ENCODE peak calls at places on chromosomes 6 and 20, in nine cellular contexts. One of them, this sample, is unnamed.

GRCh38 chr20:56570832-56571231 is 37.8 kb downstream of the FAM209B start:
- DNase-seq in uterus: no peak
- DNase-seq in cardiac fibroblast: no peak
- DNase-seq in ovary: no peak
- DNase-seq in left lung: no peak
- DNase-seq in astrocyte of the spinal cord: no peak
- DNase-seq in brain microvascular endothelial cell: no peak
- DNase-seq in endodermal cell: no peak
- DNase-seq in left ventricle myocardium inferior: no peak
- DNase-seq in this sample: no peak

GRCh38 chr20:13535627-13536026 is 103.1 kb downstream of the TASP1 start:
- DNase-seq in uterus: no peak
- DNase-seq in cardiac fibroblast: no peak
- DNase-seq in ovary: no peak
- DNase-seq in left lung: no peak
- DNase-seq in astrocyte of the spinal cord: no peak
- DNase-seq in brain microvascular endothelial cell: no peak
- DNase-seq in endodermal cell: no peak
- DNase-seq in left ventricle myocardium inferior: no peak
- DNase-seq in this sample: no peak

GRCh38 chr6:16929814-16930213 is 168.6 kb upstream of the ATXN1 start:
- DNase-seq in uterus: no peak
- DNase-seq in cardiac fibroblast: peak; percentile 77
- DNase-seq in ovary: no peak
- DNase-seq in left lung: no peak
- DNase-seq in astrocyte of the spinal cord: peak; percentile 97
- DNase-seq in brain microvascular endothelial cell: peak; percentile 53
- DNase-seq in endodermal cell: no peak
- DNase-seq in left ventricle myocardium inferior: no peak
- DNase-seq in this sample: no peak

GRCh38 chr20:41046716-41047115 is 18.1 kb downstream of the TOP1 start:
- DNase-seq in uterus: no peak
- DNase-seq in cardiac fibroblast: peak; percentile 50
- DNase-seq in ovary: no peak
- DNase-seq in left lung: no peak
- DNase-seq in astrocyte of the spinal cord: peak; percentile 53
- DNase-seq in brain microvascular endothelial cell: no peak
- DNase-seq in endodermal cell: no peak
- DNase-seq in left ventricle myocardium inferior: no peak
- DNase-seq in this sample: no peak

GRCh38 chr6:108115598-108116058 is 41.1 kb upstream of the OSTM1 start:
- DNase-seq in uterus: no peak
- DNase-seq in cardiac fibroblast: peak; percentile 55
- DNase-seq in ovary: no peak
- DNase-seq in left lung: peak; percentile 49
- DNase-seq in astrocyte of the spinal cord: no peak
- DNase-seq in brain microvascular endothelial cell: no peak
- DNase-seq in endodermal cell: peak; percentile 89
- DNase-seq in left ventricle myocardium inferior: peak; percentile 25
- DNase-seq in this sample: no peak

GRCh38 chr6:156779206-156780116 is 2.3 kb downstream of the ARID1B start:
- DNase-seq in uterus: peak; percentile 57
- DNase-seq in cardiac fibroblast: peak; percentile 33
- DNase-seq in ovary: peak; percentile 48
- DNase-seq in left lung: peak; percentile 48
- DNase-seq in astrocyte of the spinal cord: no peak
- DNase-seq in brain microvascular endothelial cell: no peak
- DNase-seq in endodermal cell: peak; percentile 75
- DNase-seq in left ventricle myocardium inferior: peak; percentile 64
- DNase-seq in this sample: no peak

GRCh38 chr20:36604952-36605308 is 649 bp upstream of the RAB5IF start:
- DNase-seq in uterus: peak; percentile 37
- DNase-seq in cardiac fibroblast: no peak
- DNase-seq in ovary: peak; percentile 27
- DNase-seq in left lung: peak; percentile 62
- DNase-seq in astrocyte of the spinal cord: no peak
- DNase-seq in brain microvascular endothelial cell: no peak
- DNase-seq in endodermal cell: no peak
- DNase-seq in left ventricle myocardium inferior: peak; percentile 19
- DNase-seq in this sample: peak; percentile 79

GRCh38 chr6:169289671-169290408 is 36.2 kb upstream of the THBS2 start:
- DNase-seq in uterus: peak; percentile 71
- DNase-seq in cardiac fibroblast: peak; percentile 64
- DNase-seq in ovary: no peak
- DNase-seq in left lung: peak; percentile 62
- DNase-seq in astrocyte of the spinal cord: peak; percentile 81
- DNase-seq in brain microvascular endothelial cell: peak; percentile 36
- DNase-seq in endodermal cell: no peak
- DNase-seq in left ventricle myocardium inferior: peak; percentile 45
- DNase-seq in this sample: no peak

GRCh38 chr20:11174861-11175260 is 501.1 kb upstream of the JAG1 start:
- DNase-seq in uterus: no peak
- DNase-seq in cardiac fibroblast: no peak
- DNase-seq in ovary: no peak
- DNase-seq in left lung: no peak
- DNase-seq in astrocyte of the spinal cord: no peak
- DNase-seq in brain microvascular endothelial cell: no peak
- DNase-seq in endodermal cell: no peak
- DNase-seq in left ventricle myocardium inferior: no peak
- DNase-seq in this sample: no peak

GRCh38 chr6:40244684-40245083 is 310.4 kb upstream of the MOCS1 start:
- DNase-seq in uterus: no peak
- DNase-seq in cardiac fibroblast: no peak
- DNase-seq in ovary: no peak
- DNase-seq in left lung: no peak
- DNase-seq in astrocyte of the spinal cord: no peak
- DNase-seq in brain microvascular endothelial cell: no peak
- DNase-seq in endodermal cell: no peak
- DNase-seq in left ventricle myocardium inferior: no peak
- DNase-seq in this sample: no peak

GRCh38 chr6:167452338-167453081 is 127.6 kb downstream of the TTLL2 start:
- DNase-seq in uterus: no peak
- DNase-seq in cardiac fibroblast: no peak
- DNase-seq in ovary: no peak
- DNase-seq in left lung: no peak
- DNase-seq in astrocyte of the spinal cord: no peak
- DNase-seq in brain microvascular endothelial cell: no peak
- DNase-seq in endodermal cell: no peak
- DNase-seq in left ventricle myocardium inferior: no peak
- DNase-seq in this sample: no peak

GRCh38 chr20:44746367-44747165 is 901 bp downstream of the KCNK15 start:
- DNase-seq in uterus: no peak
- DNase-seq in cardiac fibroblast: no peak
- DNase-seq in ovary: no peak
- DNase-seq in left lung: no peak
- DNase-seq in astrocyte of the spinal cord: no peak
- DNase-seq in brain microvascular endothelial cell: no peak
- DNase-seq in endodermal cell: peak; percentile 74
- DNase-seq in left ventricle myocardium inferior: no peak
- DNase-seq in this sample: no peak

GRCh38 chr6:14290448-14291388 is 173.1 kb downstream of the CD83 start:
- DNase-seq in uterus: no peak
- DNase-seq in cardiac fibroblast: no peak
- DNase-seq in ovary: no peak
- DNase-seq in left lung: no peak
- DNase-seq in astrocyte of the spinal cord: no peak
- DNase-seq in brain microvascular endothelial cell: no peak
- DNase-seq in endodermal cell: no peak
- DNase-seq in left ventricle myocardium inferior: no peak
- DNase-seq in this sample: no peak

GRCh38 chr20:53826597-53827291 is 233.1 kb upstream of the ZNF217 start:
- DNase-seq in uterus: no peak
- DNase-seq in cardiac fibroblast: peak; percentile 16
- DNase-seq in ovary: no peak
- DNase-seq in left lung: peak; percentile 65
- DNase-seq in astrocyte of the spinal cord: no peak
- DNase-seq in brain microvascular endothelial cell: no peak
- DNase-seq in endodermal cell: no peak
- DNase-seq in left ventricle myocardium inferior: no peak
- DNase-seq in this sample: no peak

GRCh38 chr6:81075974-81076373 is 676.5 kb downstream of the TENT5A start:
- DNase-seq in uterus: no peak
- DNase-seq in cardiac fibroblast: peak; percentile 24
- DNase-seq in ovary: no peak
- DNase-seq in left lung: no peak
- DNase-seq in astrocyte of the spinal cord: peak; percentile 28
- DNase-seq in brain microvascular endothelial cell: peak; percentile 7
- DNase-seq in endodermal cell: peak; percentile 73
- DNase-seq in left ventricle myocardium inferior: no peak
- DNase-seq in this sample: no peak

GRCh38 chr20:60256811-60257210 is 298.6 kb downstream of the CDH26 start:
- DNase-seq in uterus: no peak
- DNase-seq in cardiac fibroblast: no peak
- DNase-seq in ovary: no peak
- DNase-seq in left lung: no peak
- DNase-seq in astrocyte of the spinal cord: no peak
- DNase-seq in brain microvascular endothelial cell: no peak
- DNase-seq in endodermal cell: peak; percentile 10
- DNase-seq in left ventricle myocardium inferior: no peak
- DNase-seq in this sample: no peak
- H3K4me3 ChIP-seq in uterus: no peak overlapping the region
- H3K4me3 ChIP-seq in cardiac fibroblast: no peak overlapping the region
- H3K4me3 ChIP-seq in ovary: no peak overlapping the region
- H3K4me3 ChIP-seq in left lung: no peak overlapping the region
- H3K4me3 ChIP-seq in astrocyte of the spinal cord: no peak overlapping the region
- H3K4me3 ChIP-seq in brain microvascular endothelial cell: no peak overlapping the region
- H3K4me3 ChIP-seq in endodermal cell: no peak overlapping the region
- H3K4me3 ChIP-seq in left ventricle myocardium inferior: no peak overlapping the region
- H3K4me3 ChIP-seq in this sample: no peak overlapping the region

GRCh38 chr20:48350291-48350988 is 477.4 kb downstream of the PREX1 start:
- DNase-seq in uterus: no peak
- DNase-seq in cardiac fibroblast: no peak
- DNase-seq in ovary: no peak
- DNase-seq in left lung: no peak
- DNase-seq in astrocyte of the spinal cord: no peak
- DNase-seq in brain microvascular endothelial cell: no peak
- DNase-seq in endodermal cell: peak; percentile 89
- DNase-seq in left ventricle myocardium inferior: no peak
- DNase-seq in this sample: no peak
- TF ChIP-seq CTCF in uterus: no peak
- TF ChIP-seq CTCF in cardiac fibroblast: no peak
- TF ChIP-seq CTCF in ovary: no peak
- TF ChIP-seq CTCF in left lung: no peak
- TF ChIP-seq CTCF in astrocyte of the spinal cord: peak; percentile 10
- TF ChIP-seq CTCF in brain microvascular endothelial cell: peak; percentile 27
- TF ChIP-seq CTCF in endodermal cell: peak; percentile 82
- TF ChIP-seq CTCF in left ventricle myocardium inferior: peak; percentile 32
- TF ChIP-seq CTCF in this sample: peak; percentile 69

GRCh38 chr6:45047573-45047972 is 280.6 kb upstream of the RUNX2 start:
- DNase-seq in uterus: no peak
- DNase-seq in cardiac fibroblast: no peak
- DNase-seq in ovary: no peak
- DNase-seq in left lung: no peak
- DNase-seq in astrocyte of the spinal cord: no peak
- DNase-seq in brain microvascular endothelial cell: no peak
- DNase-seq in endodermal cell: no peak
- DNase-seq in left ventricle myocardium inferior: no peak
- DNase-seq in this sample: no peak

GRCh38 chr6:45054610-45055009 is 273.5 kb upstream of the RUNX2 start:
- DNase-seq in uterus: no peak
- DNase-seq in cardiac fibroblast: no peak
- DNase-seq in ovary: no peak
- DNase-seq in left lung: no peak
- DNase-seq in astrocyte of the spinal cord: peak; percentile 52
- DNase-seq in brain microvascular endothelial cell: peak; percentile 42
- DNase-seq in endodermal cell: no peak
- DNase-seq in left ventricle myocardium inferior: no peak
- DNase-seq in this sample: no peak

GRCh38 chr6:45049188-45049843 is 278.8 kb upstream of the RUNX2 start:
- DNase-seq in uterus: no peak
- DNase-seq in cardiac fibroblast: peak; percentile 54
- DNase-seq in ovary: no peak
- DNase-seq in left lung: no peak
- DNase-seq in astrocyte of the spinal cord: no peak
- DNase-seq in brain microvascular endothelial cell: peak; percentile 12
- DNase-seq in endodermal cell: peak; percentile 42
- DNase-seq in left ventricle myocardium inferior: no peak
- DNase-seq in this sample: no peak

GRCh38 chr6:45057711-45058110 is 270.4 kb upstream of the RUNX2 start:
- DNase-seq in uterus: no peak
- DNase-seq in cardiac fibroblast: no peak
- DNase-seq in ovary: no peak
- DNase-seq in left lung: no peak
- DNase-seq in astrocyte of the spinal cord: no peak
- DNase-seq in brain microvascular endothelial cell: no peak
- DNase-seq in endodermal cell: no peak
- DNase-seq in left ventricle myocardium inferior: no peak
- DNase-seq in this sample: no peak

DNA sequence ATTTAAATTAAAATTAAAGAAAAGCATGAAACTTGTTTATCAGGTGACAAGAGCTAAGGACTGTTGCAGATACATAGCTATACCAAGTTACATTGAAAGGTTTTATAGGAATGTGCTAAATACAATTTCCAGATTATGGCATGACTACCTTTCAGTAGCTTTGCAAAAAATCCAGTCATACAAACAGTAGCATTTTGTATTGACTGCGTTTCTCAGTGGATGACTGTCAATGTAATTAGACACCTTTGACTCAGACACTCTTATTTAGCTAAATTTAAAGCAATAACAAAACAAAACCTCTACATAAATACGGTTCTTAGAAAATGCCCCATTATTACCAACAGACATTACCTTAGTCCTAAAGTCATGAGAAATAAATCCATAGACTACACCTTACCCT is 275.8 kb upstream of the RUNX2 start:
- DNase-seq in uterus: no peak
- DNase-seq in cardiac fibroblast: no peak
- DNase-seq in ovary: no peak
- DNase-seq in left lung: no peak
- DNase-seq in astrocyte of the spinal cord: no peak
- DNase-seq in brain microvascular endothelial cell: no peak
- DNase-seq in endodermal cell: no peak
- DNase-seq in left ventricle myocardium inferior: no peak
- DNase-seq in this sample: no peak
- H3K4me3 ChIP-seq in uterus: no peak overlapping the region
- H3K4me3 ChIP-seq in cardiac fibroblast: no peak overlapping the region
- H3K4me3 ChIP-seq in ovary: no peak overlapping the region
- H3K4me3 ChIP-seq in left lung: no peak overlapping the region
- H3K4me3 ChIP-seq in astrocyte of the spinal cord: no peak overlapping the region
- H3K4me3 ChIP-seq in brain microvascular endothelial cell: no peak overlapping the region
- H3K4me3 ChIP-seq in endodermal cell: no peak overlapping the region
- H3K4me3 ChIP-seq in left ventricle myocardium inferior: no peak overlapping the region
- H3K4me3 ChIP-seq in this sample: no peak overlapping the region

DNA sequence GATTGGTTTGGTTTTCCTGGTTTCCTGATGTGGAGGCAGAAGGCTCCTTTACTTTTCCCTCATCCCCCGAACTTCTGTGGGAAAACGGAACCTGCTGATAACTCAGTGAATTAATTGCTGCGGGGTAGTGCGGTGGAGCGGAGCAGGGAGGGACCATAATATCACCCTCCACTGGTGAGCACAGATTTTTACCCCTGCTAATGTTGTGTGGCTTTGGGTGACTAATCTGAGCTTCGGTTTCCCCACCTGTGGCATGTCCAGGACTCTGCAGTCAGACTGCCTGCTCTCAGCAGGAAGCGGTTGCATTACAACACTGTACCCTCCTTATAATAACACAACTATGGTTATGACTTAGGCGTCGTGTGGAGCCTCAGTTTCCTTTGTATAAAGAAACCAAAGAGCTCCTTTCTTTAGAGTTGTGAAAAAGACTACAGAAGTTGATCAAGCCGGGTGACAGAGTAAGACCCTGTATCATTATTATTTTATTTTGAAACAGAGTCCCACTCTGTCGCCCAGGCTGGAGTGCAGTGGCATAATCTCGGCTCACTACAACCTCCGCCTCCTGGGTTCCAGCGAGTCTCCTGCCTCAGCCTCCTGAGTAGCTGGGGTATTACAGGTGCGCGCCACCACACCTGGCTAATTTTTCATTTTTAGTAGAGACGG is 2.2 kb upstream of the ID1 start:
- DNase-seq in uterus: no peak
- DNase-seq in cardiac fibroblast: peak; percentile 81
- DNase-seq in ovary: no peak
- DNase-seq in left lung: no peak
- DNase-seq in astrocyte of the spinal cord: peak; percentile 95
- DNase-seq in brain microvascular endothelial cell: peak; percentile 70
- DNase-seq in endodermal cell: peak; percentile 55
- DNase-seq in left ventricle myocardium inferior: no peak
- DNase-seq in this sample: peak; percentile 59
- TF ChIP-seq CTCF in uterus: no peak
- TF ChIP-seq CTCF in cardiac fibroblast: no peak
- TF ChIP-seq CTCF in ovary: no peak
- TF ChIP-seq CTCF in left lung: no peak
- TF ChIP-seq CTCF in astrocyte of the spinal cord: peak; percentile 7
- TF ChIP-seq CTCF in brain microvascular endothelial cell: peak; percentile 23
- TF ChIP-seq CTCF in endodermal cell: no peak
- TF ChIP-seq CTCF in left ventricle myocardium inferior: no peak
- TF ChIP-seq CTCF in this sample: no peak

This sample was measured in GM12864.